ENCODE peak calls at places on chromosomes 7 and 10, in nine cellular contexts. H is hypothalamus; M is CD14-positive monocyte; R is NCI-H510A; X is stomach; I is stimulated activated CD4-positive, alpha-beta T cell treated with anti-CD3 and anti-CD28 coated beads, Interleukin-1b, Interleukin-23, amount 100 ng/mL, for 1 hour; K is AG09309; Y is breast epithelium; A is GM12891. D is an unnamed sample.

GRCh38 chr7:28149291-28150101 is 31.1 kb downstream of the JAZF1 start:
- DNase-seq in H (no peak), M (no peak), R (no peak), X (peak; percentile 36), I (no peak), K (no peak), Y (no peak), A (no peak), D (no peak)

GRCh38 chr10:9010931-9011670 is 956.6 kb downstream of the GATA3 start:
- DNase-seq in H (no peak), M (no peak), R (no peak), X (no peak), I (no peak), K (no peak), Y (no peak), A (no peak), D (no peak)

GRCh38 chr7:70756789-70757188 is 375.2 kb upstream of the GALNT17 start:
- DNase-seq in H (no peak), M (no peak), R (no peak), X (no peak), I (no peak), K (no peak), Y (no peak), A (no peak), D (no peak)

GRCh38 chr10:35912615-35913170 is 270.6 kb upstream of the FZD8 start:
- DNase-seq in H (no peak), M (no peak), R (no peak), X (no peak), I (no peak), K (peak; percentile 59), Y (no peak), A (no peak), D (no peak)

GRCh38 chr10:93417264-93417663 is 64.9 kb downstream of the MYOF start:
- DNase-seq in H (peak; percentile 17), M (no peak), R (no peak), X (no peak), I (no peak), K (no peak), Y (no peak), A (no peak), D (no peak)

GRCh38 chr7:80135306-80136104 is 874 bp downstream of the GNAI1 start:
- DNase-seq in H (no peak), M (no peak), R (peak; percentile 19), X (no peak), I (no peak), K (no peak), Y (no peak), A (no peak), D (no peak)

GRCh38 chr7:35036361-35037171 is 719 bp downstream of the DPY19L1 start:
- DNase-seq in H (peak; percentile 12), M (peak; percentile 49), R (peak; percentile 41), X (peak; percentile 74), I (peak; percentile 2), K (no peak), Y (peak; percentile 55), A (peak; percentile 14), D (peak; percentile 33)

GRCh38 chr7:2488272-2488645 is 12.1 kb upstream of the GRIFIN start:
- DNase-seq in H (no peak), M (no peak), R (no peak), X (no peak), I (no peak), K (no peak), Y (no peak), A (no peak), D (no peak)

GRCh38 chr7:97873606-97874005 is 1.4 kb upstream of the ASNS start:
- DNase-seq in H (no peak), M (no peak), R (no peak), X (no peak), I (no peak), K (no peak), Y (no peak), A (no peak), D (no peak)

D was measured in T-helper 9 cell.